ENCODE peak calls at places on chromosome 1, in four cellular contexts. C is choroid plexus epithelial cell, S is epithelial cell of esophagus, I is lower leg skin. J is an unnamed sample.

GRCh38 chr1:12580054-12580887 is 37.7 kb downstream of the DHRS3 start:
- DNase-seq in C (no peak), S (peak; percentile 39), I (no peak), J (no peak)

GRCh38 chr1:34759472-34760357 is at the start of gene GJB4:
- DNase-seq in C (no peak), S (peak; percentile 79), I (no peak), J (no peak)

GRCh38 chr1:172955161-172955821 is 95.5 kb downstream of the TNFSF18 start:
- DNase-seq in C (peak; percentile 72), S (peak; percentile 73), I (no peak), J (no peak)

GRCh38 chr1:15370781-15371467 is 38.8 kb upstream of the EFHD2 start:
- DNase-seq in C (no peak), S (no peak), I (no peak), J (peak; percentile 45)

GRCh38 chr1:3773572-3774502 is 1.3 kb downstream of the SMIM1 start:
- DNase-seq in C (no peak), S (no peak), I (peak; percentile 85), J (peak; percentile 33)

GRCh38 chr1:180920702-180921101 is 8.0 kb downstream of the KIAA1614 start:
- DNase-seq in C (peak; percentile 15), S (no peak), I (no peak), J (no peak)

GRCh38 chr1:8351693-8352470 is 34.0 kb downstream of the SLC45A1 start:
- DNase-seq in C (peak; percentile 40), S (peak; percentile 85), I (no peak), J (peak; percentile 79)

GRCh38 chr1:3852091-3852490 is 4.9 kb downstream of the CEP104 start:
- DNase-seq in C (no peak), S (no peak), I (no peak), J (no peak)

GRCh38 chr1:58432813-58433668 is 113.5 kb downstream of the OMA1 start:
- DNase-seq in C (peak; percentile 61), S (peak; percentile 47), I (no peak), J (peak; percentile 64)

DNA sequence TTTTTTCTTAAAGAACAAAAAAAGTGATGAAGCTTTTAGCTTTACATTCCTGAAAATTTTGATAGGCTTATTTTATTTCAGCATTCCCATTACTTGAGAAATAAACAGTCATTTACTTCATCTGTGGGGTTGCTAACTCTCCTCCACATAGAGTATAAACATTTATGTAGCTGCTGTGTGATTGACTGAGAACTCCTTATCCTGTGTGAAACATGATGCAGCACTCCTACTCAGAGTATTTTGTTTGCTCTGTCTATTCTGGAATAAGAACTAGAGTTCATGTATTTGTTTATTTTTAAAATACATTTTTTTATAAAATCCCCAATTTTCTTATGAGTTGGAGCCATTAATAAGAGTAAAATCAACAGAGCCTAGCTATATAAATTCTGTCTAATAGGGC is 318.7 kb upstream of the SPAG17 start:
- DNase-seq in C (no peak), S (no peak), I (no peak), J (no peak)
- TF ChIP-seq CTCF in C (no peak), S (no peak), I (no peak), J (no peak)

GRCh38 chr1:47725000-47725731 is 272.0 kb downstream of the TRABD2B start:
- DNase-seq in C (peak; percentile 23), S (no peak), I (peak; percentile 80), J (peak; percentile 83)

GRCh38 chr1:47724427-47724999 is 272.7 kb downstream of the TRABD2B start:
- DNase-seq in C (no peak), S (peak; percentile 36), I (peak; percentile 54), J (no peak)

GRCh38 chr1:47725732-47726495 is 271.3 kb downstream of the TRABD2B start:
- DNase-seq in C (peak; percentile 90), S (peak; percentile 79), I (peak; percentile 92), J (peak; percentile 91)

GRCh38 chr1:47727051-47727708 is 270.0 kb downstream of the TRABD2B start:
- DNase-seq in C (peak; percentile 25), S (no peak), I (peak; percentile 46), J (no peak)

DNA sequence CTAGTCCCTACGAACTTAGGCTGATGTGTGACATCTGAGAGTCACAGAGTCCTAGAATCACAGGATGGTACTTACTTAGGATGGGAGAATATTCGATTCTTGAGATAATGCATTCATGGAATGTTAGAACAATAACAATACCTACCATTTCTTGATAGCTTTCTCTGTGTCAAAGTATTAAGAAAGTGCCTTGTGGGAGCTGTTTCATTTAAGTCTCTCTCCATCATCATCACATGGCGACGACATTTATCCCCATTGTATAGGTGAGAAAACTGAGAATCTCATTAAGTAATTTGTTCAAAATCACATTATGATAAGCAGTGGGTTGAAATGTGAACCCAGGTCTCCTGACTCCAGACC is 270.7 kb downstream of the TRABD2B start:
- DNase-seq in C (no peak), S (no peak), I (no peak), J (no peak)
- TF ChIP-seq CTCF in C (no peak), S (no peak), I (no peak), J (peak; percentile 4)

DNA sequence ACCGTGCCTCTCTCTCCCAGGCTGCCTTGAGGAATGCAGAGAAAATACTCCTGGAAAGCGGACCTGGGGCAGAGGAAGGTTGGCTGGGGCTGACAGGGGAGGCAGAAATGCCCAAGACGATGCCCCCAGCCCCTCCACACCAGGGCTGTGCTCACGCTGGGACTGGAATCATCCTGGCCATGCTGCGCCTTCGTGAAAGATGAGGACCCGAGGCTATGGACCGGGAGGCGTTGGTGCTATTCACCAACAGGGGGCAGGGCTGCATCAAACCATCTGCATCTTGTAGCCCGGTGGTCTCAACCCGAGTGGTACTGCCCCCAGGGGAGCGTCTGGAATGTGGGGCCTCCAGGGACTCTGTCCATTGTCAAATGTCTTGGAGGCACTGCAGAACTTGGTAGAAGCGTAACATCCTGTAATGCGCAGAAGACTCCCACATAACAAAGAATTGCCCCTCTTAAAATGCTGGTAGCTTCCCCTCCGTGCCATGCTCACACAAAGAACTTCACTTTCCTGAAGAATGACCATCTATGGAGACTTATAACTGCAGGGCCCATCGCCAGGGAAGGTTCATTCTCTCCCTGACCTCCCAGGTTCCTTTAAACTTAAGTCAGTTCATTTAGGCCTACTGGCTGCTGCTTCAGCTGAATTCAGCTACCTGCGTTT is 251.2 kb downstream of the RRAGC start:
- DNase-seq in C (peak; percentile 19), S (no peak), I (peak; percentile 75), J (peak; percentile 79)
- TF ChIP-seq CTCF in C (peak; percentile 62), S (peak; percentile 28), I (no peak), J (peak; percentile 84)

GRCh38 chr1:41837691-41838090 is 81.0 kb downstream of the HIVEP3 start:
- DNase-seq in C (no peak), S (no peak), I (no peak), J (no peak)

GRCh38 chr1:41838266-41838665 is 80.5 kb downstream of the HIVEP3 start:
- DNase-seq in C (no peak), S (no peak), I (no peak), J (no peak)

GRCh38 chr1:41830711-41831110 is 88.0 kb downstream of the HIVEP3 start:
- DNase-seq in C (no peak), S (no peak), I (no peak), J (no peak)

GRCh38 chr1:41833519-41834000 is 85.2 kb downstream of the HIVEP3 start:
- DNase-seq in C (no peak), S (no peak), I (no peak), J (no peak)

GRCh38 chr1:41835488-41835887 is 83.2 kb downstream of the HIVEP3 start:
- DNase-seq in C (no peak), S (peak; percentile 50), I (no peak), J (no peak)
- TF ChIP-seq CTCF in C (no peak), S (no peak), I (no peak), J (no peak)

GRCh38 chr1:219220945-219221344 is 47.3 kb downstream of the LYPLAL1 start:
- DNase-seq in C (peak; percentile 40), S (no peak), I (no peak), J (no peak)
- TF ChIP-seq CTCF in C (peak; percentile 43), S (no peak), I (no peak), J (no peak)

GRCh38 chr1:183702087-183702812 is 49.1 kb upstream of the APOBEC4 start:
- DNase-seq in C (peak; percentile 13), S (no peak), I (no peak), J (no peak)

GRCh38 chr1:183696981-183697380 is 43.9 kb upstream of the APOBEC4 start:
- DNase-seq in C (no peak), S (no peak), I (no peak), J (no peak)

GRCh38 chr1:183699643-183700160 is 46.6 kb upstream of the APOBEC4 start:
- DNase-seq in C (peak; percentile 74), S (peak; percentile 60), I (no peak), J (no peak)

GRCh38 chr1:183697814-183698590 is 44.9 kb upstream of the APOBEC4 start:
- DNase-seq in C (no peak), S (no peak), I (no peak), J (no peak)

GRCh38 chr1:183702813-183703198 is 49.7 kb upstream of the APOBEC4 start:
- DNase-seq in C (no peak), S (no peak), I (no peak), J (no peak)
- TF ChIP-seq CTCF in C (no peak), S (no peak), I (no peak), J (no peak)

DNA sequence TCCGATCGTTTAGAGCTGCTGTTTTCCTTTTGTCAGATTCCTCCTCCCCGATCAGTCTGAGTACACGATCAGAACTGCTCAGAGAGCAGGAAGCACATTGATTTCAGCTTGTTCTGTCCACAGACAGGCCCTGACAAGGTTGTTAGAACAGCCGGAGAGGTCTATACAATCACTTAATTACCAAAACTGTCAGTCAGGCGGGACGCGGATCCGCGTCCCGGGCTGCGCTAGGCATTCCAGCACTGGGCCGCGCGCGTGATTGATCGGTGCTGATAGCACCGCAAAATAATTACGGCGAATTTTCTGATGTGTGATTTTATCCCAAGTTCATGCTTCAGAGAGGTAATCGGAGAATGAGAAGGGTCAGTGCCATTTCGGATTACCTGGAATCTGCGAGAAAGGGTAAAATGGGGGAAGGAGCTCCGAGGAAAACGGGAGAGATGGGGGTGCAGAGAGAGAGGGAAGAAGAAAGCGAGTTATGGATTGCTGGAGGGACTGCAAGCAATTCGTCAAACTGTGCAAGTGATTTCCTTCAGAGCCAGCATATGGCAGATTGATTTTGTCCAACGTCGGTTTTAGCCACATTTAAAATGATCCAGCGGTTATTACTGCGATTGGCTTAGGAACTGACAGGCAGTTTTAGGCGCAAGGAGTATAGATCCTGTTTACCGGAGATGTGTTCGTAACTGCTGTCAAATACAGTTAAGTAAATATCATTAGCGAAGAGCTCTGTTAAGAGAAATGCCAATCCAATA is 9.0 kb upstream of the BARHL2 start:
- DNase-seq in C (peak; percentile 13), S (peak; percentile 22), I (no peak), J (peak; percentile 25)
- TF ChIP-seq CTCF in C (no peak), S (no peak), I (no peak), J (no peak)

GRCh38 chr1:46528297-46528955 is 23.0 kb downstream of the KNCN start:
- DNase-seq in C (peak; percentile 41), S (no peak), I (no peak), J (no peak)
- TF ChIP-seq CTCF in C (peak; percentile 45), S (no peak), I (no peak), J (no peak)

DNA sequence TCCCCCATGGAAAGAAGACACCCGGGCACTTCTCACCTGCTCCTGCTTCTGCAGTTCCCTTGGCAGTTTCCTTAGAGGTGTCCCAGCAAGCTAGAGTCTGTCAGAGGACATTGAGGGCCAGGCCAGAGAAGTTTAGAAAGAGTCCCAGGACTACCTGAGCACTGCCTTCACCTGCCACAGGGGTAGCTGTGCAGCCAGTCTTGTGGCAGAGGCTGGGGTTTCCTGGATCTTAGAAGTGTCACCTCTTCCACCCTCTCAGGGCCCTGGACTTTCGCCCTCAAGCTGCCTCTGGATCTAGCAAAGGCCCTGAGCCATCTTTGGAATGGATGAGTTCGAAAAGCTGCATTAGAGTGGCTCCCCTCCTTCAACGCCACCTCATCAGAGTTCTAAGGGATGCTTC is 34.9 kb upstream of the BTG2 start:
- DNase-seq in C (no peak), S (no peak), I (peak; percentile 53), J (no peak)
- TF ChIP-seq CTCF in C (no peak), S (peak; percentile 4), I (no peak), J (no peak)

GRCh38 chr1:162908236-162908635 is 47.3 kb upstream of the CCDC190 start:
- DNase-seq in C (no peak), S (no peak), I (no peak), J (no peak)
- TF ChIP-seq CTCF in C (no peak), S (no peak), I (no peak), J (no peak)

J was measured in glutamatergic neuron.